ENCODE peak calls at places on chromosomes 2 and 18, in nine cellular contexts. W is K562, R is heart left ventricle, O is GM12891, K is A549, S is body of pancreas, Z is transverse colon, E is HCT116, Q is GM12892. M is an unnamed sample.

GRCh38 chr2:54570925-54571694 is 115.0 kb downstream of the SPTBN1 start:
- DNase-seq in K (peak; percentile 71), S (peak; percentile 62), R (peak; percentile 59), Z (peak; percentile 78), O (no peak), W (no peak), E (no peak), Q (no peak), M (peak; percentile 56)

GRCh38 chr2:30611572-30611971 is 164.5 kb downstream of the LCLAT1 start:
- DNase-seq in R (no peak), E (no peak), Q (no peak), Z (no peak), W (no peak), S (no peak), K (no peak), O (no peak), M (no peak)

GRCh38 chr2:64854773-64855237 is 134.4 kb upstream of the SLC1A4 start:
- DNase-seq in Z (no peak), O (no peak), K (no peak), S (peak; percentile 71), E (no peak), Q (no peak), R (peak; percentile 51), W (peak; percentile 31), M (no peak)

GRCh38 chr2:45759310-45759851 is 107.9 kb downstream of the PRKCE start:
- DNase-seq in Q (no peak), K (no peak), R (no peak), E (no peak), S (no peak), O (no peak), Z (no peak), W (no peak), M (peak; percentile 25)

GRCh38 chr18:49550621-49551020 is 11.2 kb upstream of the LIPG start:
- DNase-seq in Q (no peak), W (no peak), S (no peak), E (no peak), O (no peak), R (no peak), Z (no peak), K (no peak), M (no peak)

GRCh38 chr2:111143107-111143886 is 22.6 kb downstream of the BCL2L11 start:
- DNase-seq in R (no peak), Z (no peak), K (no peak), Q (no peak), S (no peak), W (no peak), O (no peak), E (no peak), M (no peak)

GRCh38 chr18:48530399-48531081 is 8.3 kb upstream of the CTIF start:
- DNase-seq in E (no peak), Q (no peak), K (no peak), R (no peak), S (no peak), Z (no peak), W (no peak), O (no peak), M (no peak)

GRCh38 chr2:71505086-71505769 is 51.9 kb downstream of the DYSF start:
- DNase-seq in R (peak; percentile 59), E (no peak), Z (no peak), Q (no peak), K (no peak), O (no peak), S (no peak), W (no peak), M (no peak)

GRCh38 chr2:225270861-225271260 is 128.6 kb upstream of the NYAP2 start:
- DNase-seq in O (peak; percentile 15), E (peak; percentile 75), K (peak; percentile 32), Z (no peak), S (peak; percentile 35), Q (peak; percentile 2), W (no peak), R (no peak), M (peak; percentile 13)

GRCh38 chr2:120320318-120320851 is 25.6 kb upstream of the INHBB start:
- DNase-seq in K (no peak), O (no peak), W (no peak), Q (no peak), R (no peak), Z (no peak), E (no peak), S (no peak), M (no peak)

GRCh38 chr2:119523959-119524694 is at the start of gene SCTR:
- DNase-seq in Z (no peak), S (no peak), E (no peak), R (no peak), W (no peak), O (no peak), K (no peak), Q (no peak), M (no peak)

GRCh38 chr2:31535753-31536152 is 45.0 kb downstream of the SRD5A2 start:
- DNase-seq in K (no peak), O (no peak), S (no peak), R (no peak), W (no peak), Z (no peak), Q (no peak), E (no peak), M (no peak)

GRCh38 chr2:203547356-203547755 is 12.3 kb upstream of the RAPH1 start:
- DNase-seq in Z (no peak), R (no peak), O (no peak), K (no peak), W (no peak), Q (no peak), E (no peak), S (no peak), M (no peak)

GRCh38 chr2:71849111-71849510 is 298.6 kb downstream of the CYP26B1 start:
- DNase-seq in S (no peak), E (no peak), O (no peak), R (no peak), Q (no peak), Z (no peak), W (no peak), K (no peak), M (no peak)

GRCh38 chr2:209986405-209986804 is 16.0 kb upstream of the RPE start:
- DNase-seq in O (no peak), E (no peak), Q (no peak), K (no peak), Z (no peak), R (no peak), W (no peak), S (no peak), M (no peak)

GRCh38 chr2:8242734-8243133 is 439.1 kb upstream of the ID2 start:
- DNase-seq in K (no peak), Z (no peak), R (no peak), O (no peak), Q (no peak), W (no peak), E (no peak), S (no peak), M (no peak)

GRCh38 chr2:216507220-216508143 is 8.8 kb downstream of the RPL37A start:
- DNase-seq in E (no peak), K (no peak), O (no peak), R (no peak), Q (no peak), S (no peak), Z (no peak), W (no peak), M (no peak)
- TF ChIP-seq POLR2A in E (peak; percentile 48), K (no peak), O (peak; percentile 11), R (no peak), Q (no peak), S (no peak), Z (no peak), W (no peak), M (no peak)

GRCh38 chr2:199660167-199660566 is 190.8 kb downstream of the FTCDNL1 start:
- DNase-seq in K (no peak), E (no peak), W (no peak), S (no peak), O (no peak), R (no peak), Q (no peak), Z (no peak), M (no peak)
- TF ChIP-seq POLR2A in K (no peak), E (no peak), W (no peak), S (no peak), O (no peak), R (no peak), Q (no peak), Z (no peak), M (no peak)

GRCh38 chr2:196926562-196927317 is at the start of gene PGAP1:
- DNase-seq in Q (peak; percentile 81), K (peak; percentile 76), W (peak; percentile 73), Z (peak; percentile 91), O (peak; percentile 75), S (peak; percentile 90), R (peak; percentile 91), E (peak; percentile 69), M (peak; percentile 90)
- TF ChIP-seq POLR2A in Q (peak; percentile 80), K (peak; percentile 73), W (peak; percentile 57), Z (peak; percentile 87), O (peak; percentile 71), S (peak; percentile 78), R (peak; percentile 81), E (peak; percentile 81), M (peak; percentile 77)

DNA sequence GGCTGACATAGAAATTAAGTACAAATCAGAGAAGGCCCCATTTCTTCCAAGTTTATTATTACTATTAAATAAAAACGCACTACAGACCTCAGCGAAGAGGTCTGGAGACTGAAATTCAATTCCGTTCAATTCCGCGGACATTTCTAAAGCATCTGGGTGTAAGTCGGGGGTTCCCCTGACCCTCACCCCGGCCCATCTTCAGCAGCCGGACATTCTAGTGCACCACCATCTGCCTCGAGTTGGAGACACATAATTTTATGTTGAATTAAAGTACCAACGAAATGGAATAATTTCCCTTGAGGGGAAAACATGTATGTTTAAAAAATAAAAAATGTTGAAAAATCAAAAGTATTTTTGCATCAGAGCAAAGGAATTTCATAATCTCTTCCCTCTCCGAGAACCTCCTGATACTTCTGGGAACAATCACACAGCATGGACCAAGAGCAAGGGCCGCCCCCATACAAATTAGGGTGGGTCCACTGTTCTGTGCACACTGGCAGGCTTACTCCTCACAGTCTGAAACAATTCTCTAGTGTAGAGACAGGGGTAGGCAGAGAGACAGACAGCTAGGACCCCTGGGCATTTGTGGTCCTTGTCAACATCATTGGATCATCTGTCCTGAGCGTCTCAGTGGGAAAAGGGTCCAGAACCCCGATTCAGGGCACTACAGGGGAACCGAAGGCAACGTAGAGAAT is 29.3 kb downstream of the MBP start:
- DNase-seq in E (no peak), Z (no peak), R (no peak), S (no peak), K (no peak), O (no peak), Q (no peak), W (no peak), M (no peak)
- TF ChIP-seq POLR2A in E (no peak), Z (no peak), R (no peak), S (no peak), K (no peak), O (no peak), Q (no peak), W (no peak), M (no peak)

GRCh38 chr2:11788725-11789124 is 42.3 kb downstream of the LPIN1 start:
- DNase-seq in Q (no peak), W (no peak), K (no peak), E (no peak), O (no peak), R (no peak), Z (no peak), S (no peak), M (no peak)
- TF ChIP-seq POLR2A in Q (no peak), W (no peak), K (no peak), E (no peak), O (no peak), R (no peak), Z (no peak), S (no peak), M (no peak)